ENCODE peak calls at places on chromosomes 2 and 18, in six cellular contexts. S, G, L, T, M and Y are unnamed samples.

GRCh38 chr2:58757971-58758370 is 516.8 kb upstream of the FANCL start:
- DNase-seq in S (peak; percentile 51), L (no peak), M (no peak), G (no peak), T (no peak), Y (no peak)

GRCh38 chr2:124699001-124699565 is 674.0 kb downstream of the CNTNAP5 start:
- DNase-seq in G (no peak), S (no peak), T (no peak), M (no peak), L (no peak), Y (no peak)

GRCh38 chr2:57045236-57045635 is 861.4 kb downstream of the CCDC85A start:
- DNase-seq in M (no peak), G (no peak), S (no peak), T (no peak), L (no peak), Y (no peak)

GRCh38 chr2:27303093-27304025 is 4.9 kb downstream of the UCN start:
- DNase-seq in M (no peak), T (no peak), L (peak; percentile 43), G (peak; percentile 70), S (peak; percentile 85), Y (no peak)

GRCh38 chr2:212723226-212723625 is 184.6 kb upstream of the ERBB4 start:
- DNase-seq in S (no peak), L (no peak), G (no peak), M (no peak), T (no peak), Y (no peak)

GRCh38 chr18:58858591-58859468 is 5.8 kb upstream of the ZNF532 start:
- DNase-seq in S (no peak), G (no peak), M (peak; percentile 79), L (no peak), T (no peak), Y (no peak)

GRCh38 chr2:174633621-174633927 is 36.0 kb upstream of the WIPF1 start:
- DNase-seq in L (no peak), S (no peak), G (no peak), T (no peak), M (no peak), Y (no peak)

GRCh38 chr18:48948112-48949050 is 2.4 kb downstream of the SMAD7 start:
- DNase-seq in M (no peak), G (no peak), L (peak; percentile 77), S (peak; percentile 69), T (peak; percentile 57), Y (no peak)

GRCh38 chr2:53600835-53601234 is 166.8 kb upstream of the CHAC2 start:
- DNase-seq in T (no peak), G (no peak), L (no peak), S (no peak), M (no peak), Y (no peak)

GRCh38 chr2:191474459-191474858 is 203.5 kb upstream of the NABP1 start:
- DNase-seq in L (no peak), S (no peak), M (no peak), T (no peak), G (no peak), Y (no peak)

GRCh38 chr18:58140366-58141325 is 96.6 kb downstream of the NEDD4L start:
- DNase-seq in M (no peak), L (no peak), S (no peak), G (no peak), T (no peak), Y (no peak)

GRCh38 chr2:236874866-236875481 is 210.7 kb upstream of the COPS8 start:
- DNase-seq in L (no peak), M (no peak), T (no peak), S (no peak), G (no peak), Y (no peak)

GRCh38 chr2:71614976-71615768 is 161.8 kb downstream of the DYSF start:
- DNase-seq in G (no peak), S (peak; percentile 21), M (peak; percentile 89), L (peak; percentile 34), T (peak; percentile 91), Y (peak; percentile 49)

GRCh38 chr2:43214253-43214652 is 12.2 kb downstream of the ZFP36L2 start:
- DNase-seq in M (no peak), L (no peak), T (no peak), S (no peak), G (no peak), Y (no peak)

GRCh38 chr2:44578401-44579135 is 216.8 kb downstream of the CAMKMT start:
- DNase-seq in L (no peak), M (no peak), G (no peak), T (no peak), S (no peak), Y (no peak)

GRCh38 chr18:63271881-63272299 is 47.7 kb downstream of the BCL2 start:
- DNase-seq in G (no peak), T (no peak), M (no peak), S (peak; percentile 47), L (no peak), Y (no peak)
- H3K27ac ChIP-seq in G (no peak overlapping the region), T (no peak overlapping the region), M (no peak overlapping the region), S (peak overlapping the region; percentile 98), L (peak overlapping the region; percentile 9), Y (no peak overlapping the region)

DNA sequence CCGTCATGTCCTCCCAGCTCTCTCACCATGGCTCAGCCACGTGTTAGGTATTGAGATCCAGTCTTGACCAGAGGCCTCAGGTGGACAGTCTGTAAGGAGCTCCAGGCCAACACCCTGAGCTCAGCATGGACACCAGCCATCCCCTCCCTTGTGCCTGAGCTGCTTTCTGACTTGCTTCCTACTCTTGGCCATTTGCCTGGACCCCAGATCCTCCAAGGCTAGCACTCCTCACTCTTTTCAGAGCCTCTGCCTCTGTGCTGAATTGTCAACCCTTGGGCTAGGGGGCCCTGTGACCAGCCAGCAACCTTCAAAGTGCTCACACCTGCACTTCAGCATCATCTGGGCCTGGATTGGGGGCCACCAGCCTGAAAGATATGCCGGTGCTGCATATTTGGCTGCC is 46.6 kb downstream of the PAX8 start:
- DNase-seq in T (no peak), M (no peak), S (no peak), G (no peak), L (no peak), Y (no peak)
- TF ChIP-seq CTCF in T (no peak), M (no peak), S (no peak), G (no peak), L (no peak), Y (no peak)

DNA sequence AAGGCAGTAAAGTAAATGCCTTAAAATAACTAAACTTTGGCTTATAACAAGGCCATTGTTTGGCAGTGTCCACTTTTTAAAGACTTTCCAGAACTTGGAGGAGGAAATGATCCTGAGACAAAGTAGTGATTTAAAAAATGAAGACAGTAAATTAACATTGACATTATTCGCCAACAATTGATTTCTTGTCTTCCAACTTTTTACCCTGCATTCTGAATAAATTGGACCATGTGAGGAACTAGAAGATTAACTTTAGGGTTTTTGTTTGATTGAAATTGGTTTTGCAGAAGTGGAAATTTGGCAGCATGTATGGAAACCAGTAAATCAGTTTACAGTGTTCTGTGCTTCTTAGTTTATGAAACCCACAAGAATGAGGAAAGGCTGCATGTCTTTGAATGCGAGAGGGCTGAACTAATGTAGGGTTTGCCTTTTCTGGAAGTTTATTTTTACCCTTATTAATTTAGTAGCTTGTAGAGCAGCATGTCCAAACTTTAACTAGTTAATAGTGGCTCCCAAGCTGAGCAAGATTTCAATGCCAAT is 50.3 kb downstream of the LDLRAD4 start:
- DNase-seq in G (no peak), S (no peak), M (no peak), T (no peak), L (no peak), Y (no peak)
- H3K27me3 ChIP-seq in G (no peaks in the 10 kb centered on the region), S (no peaks in the 10 kb centered on the region), M (no peaks in the 10 kb centered on the region), T (no peaks in the 10 kb centered on the region), L (no peaks in the 10 kb centered on the region), Y (no peaks in the 10 kb centered on the region)

GRCh38 chr2:8002765-8003393 is 679.0 kb upstream of the ID2 start:
- DNase-seq in S (no peak), G (no peak), T (no peak), M (no peak), L (no peak), Y (no peak)

GRCh38 chr2:8006626-8007025 is 675.2 kb upstream of the ID2 start:
- DNase-seq in G (no peak), L (no peak), M (no peak), T (no peak), S (no peak), Y (no peak)

GRCh38 chr2:8006181-8006580 is 675.7 kb upstream of the ID2 start:
- DNase-seq in L (no peak), G (no peak), M (no peak), T (no peak), S (no peak), Y (no peak)

GRCh38 chr2:8003462-8004075 is 678.3 kb upstream of the ID2 start:
- DNase-seq in L (no peak), T (peak; percentile 76), M (peak; percentile 86), S (peak; percentile 93), G (no peak), Y (peak; percentile 28)

DNA sequence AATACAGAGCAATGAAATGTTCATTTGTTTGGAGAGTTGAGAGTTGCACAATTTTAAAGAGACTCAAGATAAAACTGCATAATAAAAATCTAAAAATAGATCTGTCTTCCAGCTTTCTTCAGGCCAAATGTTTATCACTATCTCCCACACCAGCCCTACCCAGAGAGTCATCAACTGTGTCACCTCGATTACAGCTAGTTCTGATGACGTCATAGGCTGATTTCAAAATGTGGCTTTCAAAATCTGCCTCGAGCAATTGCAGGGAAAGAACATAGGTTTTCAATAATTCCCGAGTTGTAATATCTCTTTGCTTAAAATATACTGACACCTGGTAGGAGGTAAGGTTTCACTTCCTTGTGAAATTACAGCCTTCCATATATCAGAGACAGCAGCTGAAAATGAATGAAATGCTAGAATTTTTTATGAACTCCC is 677.6 kb upstream of the ID2 start:
- DNase-seq in T (no peak), S (peak; percentile 81), L (no peak), G (no peak), M (peak; percentile 77), Y (peak; percentile 38)
- H3K27ac ChIP-seq in T (peak overlapping the region; percentile 83), S (peak overlapping the region; percentile 81), L (peak overlapping the region; percentile 67), G (no peak overlapping the region), M (peak overlapping the region; percentile 77), Y (peak overlapping the region; percentile 66)

GRCh38 chr2:197358927-197359326 is 48.3 kb upstream of the ANKRD44 start:
- DNase-seq in T (no peak), S (no peak), G (no peak), L (no peak), M (no peak), Y (no peak)

GRCh38 chr2:197356136-197356535 is 45.6 kb upstream of the ANKRD44 start:
- DNase-seq in L (no peak), S (no peak), T (no peak), M (no peak), G (peak; percentile 2), Y (no peak)

GRCh38 chr2:197360744-197361156 is 50.2 kb upstream of the ANKRD44 start:
- DNase-seq in G (no peak), T (no peak), S (peak; percentile 68), M (no peak), L (no peak), Y (no peak)

GRCh38 chr2:197357986-197358385 is 47.4 kb upstream of the ANKRD44 start:
- DNase-seq in G (no peak), L (no peak), M (no peak), S (no peak), T (no peak), Y (no peak)

GRCh38 chr2:197359859-197360258 is 49.3 kb upstream of the ANKRD44 start:
- DNase-seq in S (no peak), M (no peak), G (no peak), L (no peak), T (no peak), Y (no peak)
- TF ChIP-seq CTCF in S (no peak), M (no peak), G (peak; percentile 47), L (no peak), T (no peak), Y (no peak)